ENCODE peak calls at places on chromosomes 7 and 10, in four cellular contexts. One of them, this sample, is unnamed.

GRCh38 chr10:61903184-61903990 is 1.9 kb downstream of the ARID5B start:
- DNase-seq in mucosa of descending colon: peak; percentile 85
- DNase-seq in brain microvascular endothelial cell: no peak
- DNase-seq in PC-3: peak; percentile 78
- DNase-seq in this sample: peak; percentile 95

GRCh38 chr10:11578802-11579255 is 32.6 kb downstream of the USP6NL start:
- DNase-seq in mucosa of descending colon: no peak
- DNase-seq in brain microvascular endothelial cell: no peak
- DNase-seq in PC-3: no peak
- DNase-seq in this sample: no peak

GRCh38 chr7:48337012-48337621 is 165.9 kb downstream of the ABCA13 start:
- DNase-seq in mucosa of descending colon: no peak
- DNase-seq in brain microvascular endothelial cell: peak; percentile 39
- DNase-seq in PC-3: peak; percentile 68
- DNase-seq in this sample: no peak

GRCh38 chr7:11244149-11244548 is 270.5 kb downstream of the PHF14 start:
- DNase-seq in mucosa of descending colon: no peak
- DNase-seq in brain microvascular endothelial cell: no peak
- DNase-seq in PC-3: no peak
- DNase-seq in this sample: no peak

GRCh38 chr7:30884881-30885280 is 26.8 kb upstream of the AQP1 start:
- DNase-seq in mucosa of descending colon: no peak
- DNase-seq in brain microvascular endothelial cell: no peak
- DNase-seq in PC-3: no peak
- DNase-seq in this sample: no peak

GRCh38 chr10:60236869-60237524 is 152.7 kb downstream of the ANK3 start:
- DNase-seq in mucosa of descending colon: peak; percentile 66
- DNase-seq in brain microvascular endothelial cell: peak; percentile 27
- DNase-seq in PC-3: no peak
- DNase-seq in this sample: peak; percentile 85

GRCh38 chr10:75663947-75664664 is 232.7 kb downstream of the LRMDA start:
- DNase-seq in mucosa of descending colon: no peak
- DNase-seq in brain microvascular endothelial cell: no peak
- DNase-seq in PC-3: peak; percentile 54
- DNase-seq in this sample: no peak

GRCh38 chr10:110006358-110007170 is 1.2 kb upstream of the ADD3 start:
- DNase-seq in mucosa of descending colon: peak; percentile 65
- DNase-seq in brain microvascular endothelial cell: peak; percentile 78
- DNase-seq in PC-3: no peak
- DNase-seq in this sample: no peak

GRCh38 chr10:107277591-107277990 is 113.1 kb upstream of the SORCS1 start:
- DNase-seq in mucosa of descending colon: no peak
- DNase-seq in brain microvascular endothelial cell: no peak
- DNase-seq in PC-3: no peak
- DNase-seq in this sample: no peak

GRCh38 chr7:96089511-96089910 is 232.4 kb downstream of the SLC25A13 start:
- DNase-seq in mucosa of descending colon: no peak
- DNase-seq in brain microvascular endothelial cell: no peak
- DNase-seq in PC-3: no peak
- DNase-seq in this sample: no peak

GRCh38 chr10:91287276-91287675 is 66.8 kb downstream of the PCGF5 start:
- DNase-seq in mucosa of descending colon: no peak
- DNase-seq in brain microvascular endothelial cell: no peak
- DNase-seq in PC-3: no peak
- DNase-seq in this sample: no peak

GRCh38 chr7:158094671-158095256 is 492.9 kb downstream of the PTPRN2 start:
- DNase-seq in mucosa of descending colon: no peak
- DNase-seq in brain microvascular endothelial cell: no peak
- DNase-seq in PC-3: no peak
- DNase-seq in this sample: peak; percentile 39

GRCh38 chr10:86871563-86872183 is 85.7 kb downstream of the MMRN2 start:
- DNase-seq in mucosa of descending colon: no peak
- DNase-seq in brain microvascular endothelial cell: no peak
- DNase-seq in PC-3: no peak
- DNase-seq in this sample: no peak

GRCh38 chr7:117270371-117270770 is 52.5 kb downstream of the WNT2 start:
- DNase-seq in mucosa of descending colon: no peak
- DNase-seq in brain microvascular endothelial cell: peak; percentile 48
- DNase-seq in PC-3: peak; percentile 81
- DNase-seq in this sample: no peak

GRCh38 chr10:69657417-69657816 is 27.4 kb downstream of the FAM241B start:
- DNase-seq in mucosa of descending colon: no peak
- DNase-seq in brain microvascular endothelial cell: peak; percentile 35
- DNase-seq in PC-3: peak; percentile 19
- DNase-seq in this sample: peak; percentile 39

GRCh38 chr7:148286150-148286549 is 304.4 kb upstream of the C7orf33 start:
- DNase-seq in mucosa of descending colon: no peak
- DNase-seq in brain microvascular endothelial cell: peak; percentile 12
- DNase-seq in PC-3: peak; percentile 54
- DNase-seq in this sample: no peak

GRCh38 chr10:8950978-8951377 is 896.5 kb downstream of the GATA3 start:
- DNase-seq in mucosa of descending colon: no peak
- DNase-seq in brain microvascular endothelial cell: no peak
- DNase-seq in PC-3: no peak
- DNase-seq in this sample: no peak

GRCh38 chr10:24357344-24358021 is 148.5 kb downstream of the KIAA1217 start:
- DNase-seq in mucosa of descending colon: no peak
- DNase-seq in brain microvascular endothelial cell: no peak
- DNase-seq in PC-3: no peak
- DNase-seq in this sample: no peak

GRCh38 chr10:13939391-13939790 is 352.6 kb downstream of the PRPF18 start:
- DNase-seq in mucosa of descending colon: no peak
- DNase-seq in brain microvascular endothelial cell: no peak
- DNase-seq in PC-3: no peak
- DNase-seq in this sample: no peak

GRCh38 chr10:75358835-75359421 is 42.6 kb downstream of the ZNF503 start:
- DNase-seq in mucosa of descending colon: no peak
- DNase-seq in brain microvascular endothelial cell: peak; percentile 42
- DNase-seq in PC-3: peak; percentile 100
- DNase-seq in this sample: no peak

DNA sequence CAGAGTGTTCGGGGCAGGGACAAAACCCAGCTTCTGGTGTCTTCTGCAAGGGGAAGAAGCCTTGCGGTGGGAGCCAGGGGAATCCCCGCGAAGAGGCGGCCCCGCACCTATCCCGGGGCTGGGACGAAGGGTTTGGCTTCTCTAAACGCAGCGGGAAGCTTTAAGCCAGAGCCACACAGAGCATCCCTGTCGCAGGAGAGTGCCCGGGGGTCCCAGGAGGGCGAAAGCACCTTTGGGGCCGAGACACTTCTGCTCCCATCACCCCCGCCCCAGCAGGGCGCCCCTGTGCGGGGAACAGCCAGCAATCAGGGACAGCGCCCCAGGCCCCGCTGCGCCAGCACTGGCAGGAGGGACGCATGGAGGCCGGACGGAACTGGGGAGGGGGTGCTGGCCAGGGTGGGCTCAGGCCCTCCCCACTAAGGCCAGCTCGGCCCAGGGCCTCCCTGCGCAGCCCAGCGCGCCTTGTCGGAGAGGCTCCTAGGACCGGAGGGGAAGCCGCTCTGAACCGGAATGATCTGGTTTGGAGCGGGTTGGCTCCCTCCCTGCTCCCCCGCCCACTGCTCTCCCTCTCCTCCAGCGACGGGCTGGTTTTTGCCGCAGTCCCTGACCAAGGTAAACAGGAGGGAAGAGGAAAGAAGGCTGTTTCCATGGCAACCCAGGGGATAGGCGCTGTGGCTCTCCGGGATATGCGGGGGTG is 63.9 kb downstream of the TMEM209 start:
- DNase-seq in mucosa of descending colon: peak; percentile 87
- DNase-seq in brain microvascular endothelial cell: peak; percentile 69
- DNase-seq in PC-3: no peak
- DNase-seq in this sample: peak; percentile 92
- H3K4me3 ChIP-seq in mucosa of descending colon: no peak overlapping the region
- H3K4me3 ChIP-seq in brain microvascular endothelial cell: peak overlapping the region; percentile 59
- H3K4me3 ChIP-seq in PC-3: no peak overlapping the region
- H3K4me3 ChIP-seq in this sample: peak overlapping the region; percentile 58

GRCh38 chr10:123134915-123135414 is 805 bp upstream of the HMX3 start:
- DNase-seq in mucosa of descending colon: no peak
- DNase-seq in brain microvascular endothelial cell: no peak
- DNase-seq in PC-3: no peak
- DNase-seq in this sample: no peak
- H3K4me3 ChIP-seq in mucosa of descending colon: no peak overlapping the region
- H3K4me3 ChIP-seq in brain microvascular endothelial cell: no peak overlapping the region
- H3K4me3 ChIP-seq in PC-3: no peak overlapping the region
- H3K4me3 ChIP-seq in this sample: peak overlapping the region; percentile 47

GRCh38 chr10:691216-691615 is 1.7 kb upstream of the DIP2C start:
- DNase-seq in mucosa of descending colon: no peak
- DNase-seq in brain microvascular endothelial cell: no peak
- DNase-seq in PC-3: no peak
- DNase-seq in this sample: no peak

GRCh38 chr10:688287-688620 is 1.2 kb downstream of the DIP2C start:
- DNase-seq in mucosa of descending colon: no peak
- DNase-seq in brain microvascular endothelial cell: no peak
- DNase-seq in PC-3: no peak
- DNase-seq in this sample: no peak

GRCh38 chr10:688621-689426 is 644 bp downstream of the DIP2C start:
- DNase-seq in mucosa of descending colon: no peak
- DNase-seq in brain microvascular endothelial cell: peak; percentile 14
- DNase-seq in PC-3: peak; percentile 5
- DNase-seq in this sample: no peak

GRCh38 chr10:690227-691161 is 1.0 kb upstream of the DIP2C start:
- DNase-seq in mucosa of descending colon: no peak
- DNase-seq in brain microvascular endothelial cell: no peak
- DNase-seq in PC-3: no peak
- DNase-seq in this sample: no peak

DNA sequence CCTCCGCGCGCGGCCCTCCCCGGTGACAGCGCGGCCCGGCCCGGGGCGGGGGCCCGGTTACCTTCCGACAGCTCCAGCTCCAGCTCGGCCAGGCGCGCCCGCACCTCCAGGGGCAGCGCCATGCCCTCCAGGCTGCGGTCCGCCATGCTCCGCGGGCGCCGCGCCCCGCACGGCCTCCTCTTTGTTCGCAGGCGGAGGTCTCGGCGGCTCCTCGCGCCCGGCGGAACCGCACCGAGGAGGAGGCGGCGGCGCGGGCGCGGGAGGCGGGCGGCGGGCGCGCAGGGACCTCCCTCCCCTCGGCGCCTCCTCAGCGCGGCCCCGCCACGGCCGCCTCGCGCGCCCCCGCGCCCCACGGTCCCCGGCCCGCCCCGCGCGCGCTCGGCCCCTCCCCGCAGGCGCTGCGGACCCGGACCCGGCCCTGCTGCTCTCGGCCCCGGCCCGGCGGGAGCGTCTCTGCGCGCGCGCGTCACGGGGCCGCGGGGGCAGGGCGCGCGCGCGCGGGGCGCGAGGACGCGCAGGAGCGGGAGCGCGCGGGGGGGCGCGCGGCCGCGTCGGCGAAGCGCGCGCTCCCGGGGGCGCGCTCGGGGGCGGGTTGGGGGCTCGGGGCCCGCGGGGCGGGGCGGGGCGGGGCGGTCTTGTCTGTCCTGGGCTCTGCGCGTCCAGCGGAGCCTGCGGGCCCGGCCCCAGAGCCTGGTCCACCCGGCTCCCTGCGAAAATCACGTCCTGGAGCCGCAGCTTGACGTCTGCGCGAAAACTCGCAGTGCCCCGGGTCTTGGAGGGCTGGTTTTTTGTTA is at the start of gene DIP2C:
- DNase-seq in mucosa of descending colon: no peak
- DNase-seq in brain microvascular endothelial cell: peak; percentile 43
- DNase-seq in PC-3: peak; percentile 44
- DNase-seq in this sample: no peak
- H3K4me3 ChIP-seq in mucosa of descending colon: peak within 1 kb of the TSS; percentile 50
- H3K4me3 ChIP-seq in brain microvascular endothelial cell: peak within 1 kb of the TSS; percentile 77
- H3K4me3 ChIP-seq in PC-3: peak within 1 kb of the TSS; percentile 79
- H3K4me3 ChIP-seq in this sample: peak within 1 kb of the TSS; percentile 58

GRCh38 chr10:63491558-63492316 is 26.0 kb upstream of the JMJD1C start:
- DNase-seq in mucosa of descending colon: no peak
- DNase-seq in brain microvascular endothelial cell: peak; percentile 66
- DNase-seq in PC-3: peak; percentile 83
- DNase-seq in this sample: no peak
- H3K4me3 ChIP-seq in mucosa of descending colon: no peak overlapping the region
- H3K4me3 ChIP-seq in brain microvascular endothelial cell: no peak overlapping the region
- H3K4me3 ChIP-seq in PC-3: no peak overlapping the region
- H3K4me3 ChIP-seq in this sample: no peak overlapping the region